ENCODE peak calls at places on chromosomes 11 and 22, in seven cellular contexts. One of them, this sample, is unnamed.

GRCh38 chr11:125358254-125358840 is 137.7 kb downstream of the FEZ1 start:
- DNase-seq in K562: no peak
- DNase-seq in A549: no peak
- DNase-seq in H9: no peak
- DNase-seq in HCT116: no peak
- DNase-seq in PC-3: peak; percentile 27
- DNase-seq in neural progenitor cell: no peak
- DNase-seq in this sample: no peak

GRCh38 chr22:22720201-22720723 is 75.8 kb downstream of the GGTLC2 start:
- DNase-seq in neural progenitor cell: peak; percentile 72
- DNase-seq in PC-3: peak; percentile 34
- DNase-seq in H9: peak; percentile 73
- DNase-seq in K562: peak; percentile 95
- DNase-seq in A549: peak; percentile 14
- DNase-seq in HCT116: peak; percentile 67
- DNase-seq in this sample: peak; percentile 65

GRCh38 chr22:32334640-32335365 is 22.9 kb upstream of the RFPL3 start:
- DNase-seq in HCT116: no peak
- DNase-seq in neural progenitor cell: no peak
- DNase-seq in A549: no peak
- DNase-seq in H9: peak; percentile 25
- DNase-seq in K562: no peak
- DNase-seq in PC-3: no peak
- DNase-seq in this sample: no peak

GRCh38 chr11:63491240-63491587 is 247 bp upstream of the PLAAT5 start:
- DNase-seq in A549: no peak
- DNase-seq in K562: no peak
- DNase-seq in HCT116: no peak
- DNase-seq in H9: no peak
- DNase-seq in neural progenitor cell: no peak
- DNase-seq in PC-3: no peak
- DNase-seq in this sample: no peak

GRCh38 chr11:117713676-117714075 is 83.3 kb downstream of the DSCAML1 start:
- DNase-seq in neural progenitor cell: no peak
- DNase-seq in PC-3: no peak
- DNase-seq in H9: no peak
- DNase-seq in K562: no peak
- DNase-seq in HCT116: no peak
- DNase-seq in A549: no peak
- DNase-seq in this sample: no peak

GRCh38 chr11:79047356-79047755 is 393.5 kb downstream of the TENM4 start:
- DNase-seq in PC-3: no peak
- DNase-seq in A549: no peak
- DNase-seq in neural progenitor cell: no peak
- DNase-seq in H9: no peak
- DNase-seq in HCT116: no peak
- DNase-seq in K562: no peak
- DNase-seq in this sample: no peak

GRCh38 chr11:117130879-117131278 is 13.2 kb upstream of the PAFAH1B2 start:
- DNase-seq in neural progenitor cell: no peak
- DNase-seq in K562: no peak
- DNase-seq in PC-3: no peak
- DNase-seq in HCT116: no peak
- DNase-seq in H9: no peak
- DNase-seq in A549: peak; percentile 29
- DNase-seq in this sample: no peak

GRCh38 chr11:11931461-11932055 is 76.9 kb downstream of the DKK3 start:
- DNase-seq in HCT116: peak; percentile 38
- DNase-seq in K562: peak; percentile 32
- DNase-seq in A549: peak; percentile 64
- DNase-seq in H9: no peak
- DNase-seq in PC-3: peak; percentile 77
- DNase-seq in neural progenitor cell: peak; percentile 62
- DNase-seq in this sample: no peak

GRCh38 chr11:123694551-123694950 is 40.1 kb upstream of the SCN3B start:
- DNase-seq in A549: no peak
- DNase-seq in K562: no peak
- DNase-seq in PC-3: no peak
- DNase-seq in neural progenitor cell: no peak
- DNase-seq in HCT116: no peak
- DNase-seq in H9: no peak
- DNase-seq in this sample: no peak

GRCh38 chr11:97140885-97141494 is 751.2 kb downstream of the JRKL start:
- DNase-seq in H9: no peak
- DNase-seq in PC-3: peak; percentile 43
- DNase-seq in K562: peak; percentile 8
- DNase-seq in neural progenitor cell: peak; percentile 38
- DNase-seq in HCT116: no peak
- DNase-seq in A549: peak; percentile 2
- DNase-seq in this sample: no peak

GRCh38 chr11:112412383-112412782 is 151.7 kb upstream of the PLET1 start:
- DNase-seq in K562: no peak
- DNase-seq in A549: no peak
- DNase-seq in H9: no peak
- DNase-seq in HCT116: no peak
- DNase-seq in neural progenitor cell: no peak
- DNase-seq in PC-3: no peak
- DNase-seq in this sample: no peak

GRCh38 chr11:44556735-44557409 is 8.6 kb upstream of the CD82 start:
- DNase-seq in HCT116: peak; percentile 54
- DNase-seq in PC-3: peak; percentile 62
- DNase-seq in K562: no peak
- DNase-seq in H9: peak; percentile 67
- DNase-seq in A549: peak; percentile 64
- DNase-seq in neural progenitor cell: peak; percentile 74
- DNase-seq in this sample: peak; percentile 68

GRCh38 chr11:17760102-17761029 is 25.8 kb downstream of the KCNC1 start:
- DNase-seq in neural progenitor cell: peak; percentile 88
- DNase-seq in A549: peak; percentile 57
- DNase-seq in H9: peak; percentile 92
- DNase-seq in K562: peak; percentile 70
- DNase-seq in PC-3: peak; percentile 64
- DNase-seq in HCT116: peak; percentile 51
- DNase-seq in this sample: peak; percentile 36

GRCh38 chr11:108901359-108901758 is 236.5 kb downstream of the DDX10 start:
- DNase-seq in PC-3: no peak
- DNase-seq in neural progenitor cell: no peak
- DNase-seq in K562: no peak
- DNase-seq in HCT116: no peak
- DNase-seq in A549: no peak
- DNase-seq in H9: no peak
- DNase-seq in this sample: no peak
- H3K4me2 ChIP-seq in PC-3: no peak overlapping the region
- H3K4me2 ChIP-seq in neural progenitor cell: no peak overlapping the region
- H3K4me2 ChIP-seq in K562: no peak overlapping the region
- H3K4me2 ChIP-seq in HCT116: no peak overlapping the region
- H3K4me2 ChIP-seq in A549: peak overlapping the region; percentile 44
- H3K4me2 ChIP-seq in H9: no peak overlapping the region
- H3K4me2 ChIP-seq in this sample: no peak overlapping the region

DNA sequence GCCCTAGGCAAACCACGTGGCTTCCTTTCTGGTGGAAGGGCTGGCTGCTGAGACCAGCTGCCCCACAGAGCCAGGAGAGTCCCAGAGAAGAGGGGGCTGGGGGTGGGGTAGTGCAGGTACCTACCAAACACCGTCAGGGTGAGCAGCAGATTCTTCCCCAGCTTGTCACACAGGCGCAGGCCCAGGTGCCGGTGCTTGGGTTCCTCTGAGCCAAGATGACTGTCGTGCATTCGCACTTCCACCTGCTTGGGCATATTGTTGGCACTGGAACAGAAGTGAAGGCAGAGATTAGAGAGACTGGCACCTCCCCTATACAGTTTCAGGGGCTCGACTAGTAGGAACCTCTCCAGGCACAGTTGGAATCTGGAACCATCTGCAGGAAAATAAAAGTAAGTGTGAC is 102.1 kb downstream of the SLC1A2 start:
- DNase-seq in HCT116: no peak
- DNase-seq in PC-3: no peak
- DNase-seq in A549: no peak
- DNase-seq in neural progenitor cell: no peak
- DNase-seq in K562: no peak
- DNase-seq in H9: no peak
- DNase-seq in this sample: no peak
- H3K27ac ChIP-seq in HCT116: no peak overlapping the region
- H3K27ac ChIP-seq in PC-3: no peak overlapping the region
- H3K27ac ChIP-seq in A549: no peak overlapping the region
- H3K27ac ChIP-seq in neural progenitor cell: no peak overlapping the region
- H3K27ac ChIP-seq in K562: no peak overlapping the region
- H3K27ac ChIP-seq in H9: no peak overlapping the region
- H3K27ac ChIP-seq in this sample: no peak overlapping the region

DNA sequence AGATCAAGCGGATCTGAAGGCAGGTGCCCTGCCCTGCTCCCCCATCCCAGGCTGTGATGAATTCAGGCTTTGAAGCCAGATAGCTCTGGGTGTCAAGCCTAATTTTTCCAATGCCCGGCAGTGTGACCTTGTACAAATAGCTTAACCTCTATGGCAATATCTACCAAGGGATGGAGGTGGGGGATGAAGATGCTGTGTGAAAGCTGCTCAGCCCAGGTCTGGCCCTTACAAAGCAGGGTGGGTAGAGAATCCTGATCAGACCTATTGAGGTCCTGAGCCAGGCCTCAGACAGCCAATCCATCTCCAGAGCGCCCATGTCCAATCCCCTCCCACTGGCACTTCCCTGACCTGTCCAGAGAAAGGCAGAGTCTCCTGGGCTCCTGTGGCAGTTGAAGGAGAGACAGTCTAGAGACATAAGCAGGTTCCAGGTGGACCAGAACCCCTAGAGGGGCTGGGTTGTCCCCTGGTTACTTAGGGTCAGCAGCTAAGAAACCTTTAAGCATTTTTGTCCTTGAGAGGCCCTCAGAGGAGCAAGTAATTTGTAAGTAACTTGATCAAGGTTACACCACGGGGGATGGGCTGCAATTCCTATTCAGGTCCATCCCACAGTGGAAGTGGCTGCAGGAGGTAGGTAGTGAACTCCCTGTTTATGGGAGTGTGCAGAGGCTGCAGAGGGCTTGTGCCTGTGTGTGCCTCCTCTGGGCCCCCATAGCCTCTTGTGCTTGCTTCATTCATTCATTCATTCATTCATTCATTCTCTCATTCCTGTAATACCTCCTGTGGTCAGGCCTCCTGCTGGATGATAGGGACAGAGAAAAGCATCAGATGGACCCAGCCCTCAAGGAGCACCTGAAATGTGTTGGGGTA is 10.4 kb downstream of the P2RY2 start:
- DNase-seq in A549: no peak
- DNase-seq in K562: no peak
- DNase-seq in HCT116: no peak
- DNase-seq in H9: peak; percentile 25
- DNase-seq in neural progenitor cell: peak; percentile 1
- DNase-seq in PC-3: no peak
- DNase-seq in this sample: no peak
- H3K4me2 ChIP-seq in A549: no peak overlapping the region
- H3K4me2 ChIP-seq in K562: no peak overlapping the region
- H3K4me2 ChIP-seq in HCT116: peak overlapping the region; percentile 64
- H3K4me2 ChIP-seq in H9: peak overlapping the region; percentile 17
- H3K4me2 ChIP-seq in neural progenitor cell: no peak overlapping the region
- H3K4me2 ChIP-seq in PC-3: peak overlapping the region; percentile 18
- H3K4me2 ChIP-seq in this sample: no peak overlapping the region

GRCh38 chr11:128824199-128825049 is 42.7 kb downstream of the KCNJ1 start:
- DNase-seq in K562: no peak
- DNase-seq in A549: no peak
- DNase-seq in neural progenitor cell: no peak
- DNase-seq in H9: no peak
- DNase-seq in HCT116: no peak
- DNase-seq in PC-3: no peak
- DNase-seq in this sample: no peak
- H3K27ac ChIP-seq in K562: no peak overlapping the region
- H3K27ac ChIP-seq in A549: no peak overlapping the region
- H3K27ac ChIP-seq in neural progenitor cell: no peak overlapping the region
- H3K27ac ChIP-seq in H9: no peak overlapping the region
- H3K27ac ChIP-seq in HCT116: no peak overlapping the region
- H3K27ac ChIP-seq in PC-3: no peak overlapping the region
- H3K27ac ChIP-seq in this sample: no peak overlapping the region

DNA sequence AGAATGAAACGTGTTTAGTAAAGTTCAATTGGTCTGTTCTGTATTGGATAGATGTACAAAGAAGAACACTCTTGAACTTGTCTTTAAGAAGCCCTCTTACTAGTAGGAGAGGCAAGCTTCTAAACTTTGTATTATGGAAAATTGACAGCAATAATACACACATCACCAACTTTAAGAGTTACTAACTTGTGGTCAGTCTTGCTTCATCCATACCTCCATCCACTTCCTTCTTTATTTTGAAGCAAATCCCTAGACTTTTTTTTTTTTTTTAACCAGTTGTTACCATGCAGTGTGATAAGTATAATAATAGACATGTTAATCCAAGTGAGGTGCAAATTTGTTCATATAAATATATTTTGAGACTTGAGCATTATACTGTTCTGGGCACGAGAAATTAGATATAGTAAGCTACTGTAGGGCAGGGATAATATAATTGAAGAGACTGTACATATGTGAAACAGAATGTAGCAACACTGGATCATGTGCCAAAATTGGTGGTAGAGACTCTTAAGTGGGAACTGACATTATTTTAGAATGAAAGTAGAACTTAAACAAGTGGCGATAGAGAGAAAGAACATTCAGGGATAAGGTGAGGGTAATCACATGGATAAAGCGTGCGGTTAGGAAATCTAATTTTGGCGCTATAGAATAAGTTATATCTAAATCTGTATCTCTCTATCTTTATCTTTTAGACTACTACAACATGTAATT is 6.5 kb downstream of the FAR1 start:
- DNase-seq in H9: no peak
- DNase-seq in HCT116: no peak
- DNase-seq in PC-3: no peak
- DNase-seq in neural progenitor cell: no peak
- DNase-seq in A549: no peak
- DNase-seq in K562: no peak
- DNase-seq in this sample: no peak
- H3K4me2 ChIP-seq in H9: no peak overlapping the region
- H3K4me2 ChIP-seq in HCT116: no peak overlapping the region
- H3K4me2 ChIP-seq in PC-3: no peak overlapping the region
- H3K4me2 ChIP-seq in neural progenitor cell: no peak overlapping the region
- H3K4me2 ChIP-seq in A549: no peak overlapping the region
- H3K4me2 ChIP-seq in K562: no peak overlapping the region
- H3K4me2 ChIP-seq in this sample: no peak overlapping the region